ENCODE peak calls at places on chromosomes 12 and 14, in four cellular contexts. R, N, T and C are unnamed samples.

GRCh38 chr14:70005281-70005805 is 126.1 kb downstream of the SMOC1 start:
- DNase-seq in R (peak), N (no peak), T (no peak), C (no peak)

GRCh38 chr12:42468853-42469252 is 120.7 kb downstream of the PRICKLE1 start:
- DNase-seq in R (no peak), N (no peak), T (no peak), C (no peak)

GRCh38 chr12:19457561-19457960 is 18.3 kb downstream of the AEBP2 start:
- DNase-seq in R (no peak), N (no peak), T (no peak), C (no peak)

GRCh38 chr14:84749191-84749945 is 780.6 kb upstream of the FLRT2 start:
- DNase-seq in R (no peak), N (no peak), T (no peak), C (no peak)

GRCh38 chr14:79543966-79544365 is 667.3 kb downstream of the DIO2 start:
- DNase-seq in R (peak), N (no peak), T (no peak), C (no peak)

GRCh38 chr12:28110329-28110728 is 79.9 kb upstream of the CCDC91 start:
- DNase-seq in R (peak), N (no peak), T (no peak), C (no peak)

GRCh38 chr14:48622980-48623379 is 947.6 kb upstream of the MDGA2 start:
- DNase-seq in R (no peak), N (no peak), T (no peak), C (no peak)

GRCh38 chr14:53814371-53814770 is 142.3 kb downstream of the BMP4 start:
- DNase-seq in R (no peak), N (no peak), T (no peak), C (no peak)

GRCh38 chr12:129753596-129753995 is 150.2 kb downstream of the TMEM132D start:
- DNase-seq in R (no peak), N (no peak), T (no peak), C (no peak)

GRCh38 chr12:73863541-73863940 is 674.1 kb upstream of the ATXN7L3B start:
- DNase-seq in R (no peak), N (no peak), T (no peak), C (no peak)

GRCh38 chr12:92987846-92988621 is 58.9 kb upstream of the EEA1 start:
- DNase-seq in R (peak), N (peak), T (no peak), C (no peak)

GRCh38 chr12:100075598-100075997 is 67.1 kb downstream of the BLTP3B start:
- DNase-seq in R (no peak), N (no peak), T (no peak), C (no peak)

GRCh38 chr12:93868771-93869170 is 191.6 kb downstream of the CRADD start:
- DNase-seq in R (no peak), N (no peak), T (no peak), C (no peak)

GRCh38 chr12:124646385-124647230 is 79.2 kb upstream of the NCOR2 start:
- DNase-seq in R (no peak), N (peak), T (no peak), C (no peak)

GRCh38 chr12:105764216-105764835 is 374.4 kb downstream of the NUAK1 start:
- DNase-seq in R (no peak), N (no peak), T (no peak), C (no peak)

GRCh38 chr12:99600388-99600787 is 47.2 kb upstream of the GARIN6 start:
- DNase-seq in R (peak), N (no peak), T (no peak), C (no peak)

GRCh38 chr14:92185559-92185958 is 63.8 kb downstream of the CPSF2 start:
- DNase-seq in R (no peak), N (no peak), T (no peak), C (no peak)

GRCh38 chr12:104721944-104722343 is 236.1 kb downstream of the SLC41A2 start:
- DNase-seq in R (peak), N (no peak), T (no peak), C (no peak)

GRCh38 chr14:24251880-24252288 is 9.5 kb upstream of the TINF2 start:
- DNase-seq in R (no peak), N (no peak), T (no peak), C (no peak)

GRCh38 chr12:10853746-10854145 is 4.5 kb upstream of the PRR4 start:
- DNase-seq in R (no peak), N (no peak), T (no peak), C (no peak)

DNA sequence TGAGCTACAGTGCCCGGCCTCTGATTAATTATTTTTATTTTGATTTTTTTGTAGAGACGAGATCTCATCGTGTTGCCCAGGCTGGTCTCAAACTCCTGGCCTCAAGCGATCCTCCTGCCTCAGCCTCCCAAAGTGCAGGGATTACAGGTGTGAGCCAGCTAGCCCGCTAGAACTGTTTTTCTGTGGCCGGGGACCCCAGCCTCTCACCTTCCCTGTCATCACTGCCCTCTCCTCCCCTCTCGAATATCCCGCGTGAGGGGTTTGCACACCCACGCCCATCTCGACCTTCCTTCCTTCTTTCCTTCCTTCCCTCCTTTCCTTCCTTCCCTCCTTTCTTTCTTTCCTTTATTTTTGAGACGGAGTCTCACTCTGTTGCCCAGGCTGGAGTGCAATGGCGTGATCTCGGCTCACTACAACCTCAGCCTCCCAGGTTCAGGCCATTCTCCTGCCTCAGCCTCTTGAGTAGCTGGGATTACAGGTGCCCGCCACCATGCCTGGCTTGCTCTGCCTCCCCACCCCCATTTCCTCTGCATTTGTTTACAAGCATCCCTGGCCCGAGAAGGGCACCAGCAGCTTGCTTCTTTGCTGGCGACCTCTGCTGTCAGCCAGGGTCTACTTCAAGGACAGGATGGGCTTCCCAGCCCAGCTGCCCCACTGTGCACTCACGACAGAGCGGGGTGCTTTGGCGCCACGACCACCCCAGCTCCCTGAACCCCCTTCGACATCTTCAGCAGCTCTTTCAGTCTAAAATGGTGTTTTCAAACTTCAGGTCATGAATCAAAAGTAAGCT is 4.3 kb upstream of the TRAF3 start:
- DNase-seq in R (peak), N (peak), T (no peak), C (no peak)
- TF ChIP-seq CTCF in R (peak), N (no peak), T (no peak), C (no peak)

DNA sequence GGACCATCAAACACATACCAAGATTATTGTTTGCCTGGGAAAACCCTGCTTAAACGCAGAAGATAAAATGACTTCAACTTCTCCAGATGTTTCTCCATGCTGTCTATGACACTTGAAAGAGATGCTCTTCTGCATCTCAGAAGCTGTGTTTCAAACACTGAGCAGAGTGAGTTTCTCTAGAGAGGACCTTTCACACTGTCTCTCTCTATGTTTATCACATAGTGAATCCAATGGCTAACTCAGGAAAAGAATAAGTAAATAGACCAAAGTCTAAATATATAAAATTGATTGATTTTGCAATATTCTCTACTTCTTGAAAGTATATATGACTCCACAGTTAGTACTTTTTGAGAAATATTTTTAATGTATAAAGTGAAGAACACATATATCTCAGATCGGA is 325.6 kb upstream of the USP15 start:
- DNase-seq in R (no peak), N (no peak), T (no peak), C (no peak)
- H3K27ac ChIP-seq in R (no peak), N (no peak), T (no peak), C (no peak)

GRCh38 chr14:28596336-28596735 is 170.3 kb upstream of the FOXG1 start:
- DNase-seq in R (no peak), N (no peak), T (no peak), C (no peak)
- TF ChIP-seq CTCF in R (peak), N (no peak), T (no peak), C (no peak)

GRCh38 chr14:94341654-94342333 is 18.7 kb upstream of the SERPINA6 start:
- DNase-seq in R (no peak), N (no peak), T (no peak), C (no peak)

GRCh38 chr14:94344389-94344788 is 21.3 kb upstream of the SERPINA6 start:
- DNase-seq in R (no peak), N (no peak), T (no peak), C (no peak)

GRCh38 chr14:94343238-94343637 is 20.1 kb upstream of the SERPINA6 start:
- DNase-seq in R (no peak), N (no peak), T (no peak), C (no peak)

GRCh38 chr14:94340533-94340932 is 17.4 kb upstream of the SERPINA6 start:
- DNase-seq in R (no peak), N (no peak), T (no peak), C (no peak)

GRCh38 chr14:94342334-94342934 is 19.3 kb upstream of the SERPINA6 start:
- DNase-seq in R (no peak), N (peak), T (peak), C (no peak)
- H3K27ac ChIP-seq in R (no peak), N (peak), T (peak), C (no peak)